ENCODE peak calls at places on chromosomes 11 and 22, in nine cellular contexts. A, K, T, M, D, C, F, H and O are unnamed samples.

GRCh38 chr11:107276057-107276456 is 181.6 kb downstream of the CWF19L2 start:
- DNase-seq in A (no peak), K (no peak), T (no peak), M (no peak), D (no peak), C (no peak), F (peak; percentile 12), H (no peak), O (no peak)

GRCh38 chr11:57566035-57566504 is 1.4 kb downstream of the UBE2L6 start:
- DNase-seq in A (peak; percentile 74), K (no peak), T (no peak), M (no peak), D (no peak), C (peak; percentile 65), F (peak; percentile 48), H (peak; percentile 38), O (no peak)

GRCh38 chr11:77069336-77069968 is 2.7 kb downstream of the CAPN5 start:
- DNase-seq in A (no peak), K (no peak), T (peak; percentile 4), M (no peak), D (no peak), C (no peak), F (no peak), H (no peak), O (no peak)

GRCh38 chr11:47335733-47336132 is 16.8 kb downstream of the MYBPC3 start:
- DNase-seq in A (no peak), K (no peak), T (no peak), M (no peak), D (no peak), C (no peak), F (no peak), H (no peak), O (no peak)

GRCh38 chr11:97537407-97538150 is 1147.8 kb downstream of the JRKL start:
- DNase-seq in A (no peak), K (no peak), T (no peak), M (no peak), D (no peak), C (no peak), F (no peak), H (no peak), O (no peak)

GRCh38 chr11:74327076-74327475 is 15.6 kb upstream of the P4HA3 start:
- DNase-seq in A (no peak), K (no peak), T (no peak), M (no peak), D (no peak), C (no peak), F (no peak), H (no peak), O (no peak)

GRCh38 chr11:69427337-69427736 is 54.1 kb upstream of the LINC01488 start:
- DNase-seq in A (no peak), K (no peak), T (no peak), M (peak; percentile 1), D (no peak), C (no peak), F (no peak), H (no peak), O (no peak)

GRCh38 chr22:25759825-25760231 is 17.8 kb downstream of the MYO18B start:
- DNase-seq in A (no peak), K (no peak), T (no peak), M (peak; percentile 30), D (no peak), C (peak; percentile 95), F (peak; percentile 99), H (no peak), O (no peak)

GRCh38 chr11:124012697-124013096 is at the start of gene OR10G4:
- DNase-seq in A (no peak), K (no peak), T (no peak), M (no peak), D (no peak), C (no peak), F (no peak), H (no peak), O (no peak)

GRCh38 chr11:56917708-56918450 is 70.8 kb upstream of the OR5AK2 start:
- DNase-seq in A (no peak), K (no peak), T (no peak), M (no peak), D (peak; percentile 47), C (no peak), F (no peak), H (no peak), O (no peak)

GRCh38 chr11:64250875-64251721 is at the start of gene PLCB3:
- DNase-seq in A (peak; percentile 96), K (no peak), T (no peak), M (peak; percentile 63), D (no peak), C (peak; percentile 38), F (peak; percentile 38), H (no peak), O (no peak)

GRCh38 chr11:96309001-96309642 is 33.9 kb downstream of the MAML2 start:
- DNase-seq in A (no peak), K (no peak), T (no peak), M (no peak), D (no peak), C (no peak), F (peak; percentile 92), H (no peak), O (no peak)

GRCh38 chr22:31144223-31144622 is 3.9 kb upstream of the PLA2G3 start:
- DNase-seq in A (no peak), K (no peak), T (no peak), M (no peak), D (no peak), C (peak; percentile 23), F (peak; percentile 67), H (no peak), O (no peak)

GRCh38 chr11:11215058-11215815 is 137.8 kb downstream of the CSNK2A3 start:
- DNase-seq in A (no peak), K (no peak), T (no peak), M (no peak), D (peak; percentile 87), C (no peak), F (no peak), H (no peak), O (peak; percentile 51)

GRCh38 chr11:11213117-11213516 is 139.9 kb downstream of the CSNK2A3 start:
- DNase-seq in A (no peak), K (no peak), T (no peak), M (no peak), D (peak; percentile 60), C (no peak), F (no peak), H (no peak), O (no peak)

GRCh38 chr11:11218287-11218986 is 134.6 kb downstream of the CSNK2A3 start:
- DNase-seq in A (no peak), K (peak; percentile 39), T (no peak), M (peak; percentile 55), D (no peak), C (no peak), F (no peak), H (no peak), O (no peak)

GRCh38 chr11:11217555-11218286 is 135.3 kb downstream of the CSNK2A3 start:
- DNase-seq in A (no peak), K (no peak), T (no peak), M (no peak), D (no peak), C (no peak), F (no peak), H (no peak), O (no peak)

DNA sequence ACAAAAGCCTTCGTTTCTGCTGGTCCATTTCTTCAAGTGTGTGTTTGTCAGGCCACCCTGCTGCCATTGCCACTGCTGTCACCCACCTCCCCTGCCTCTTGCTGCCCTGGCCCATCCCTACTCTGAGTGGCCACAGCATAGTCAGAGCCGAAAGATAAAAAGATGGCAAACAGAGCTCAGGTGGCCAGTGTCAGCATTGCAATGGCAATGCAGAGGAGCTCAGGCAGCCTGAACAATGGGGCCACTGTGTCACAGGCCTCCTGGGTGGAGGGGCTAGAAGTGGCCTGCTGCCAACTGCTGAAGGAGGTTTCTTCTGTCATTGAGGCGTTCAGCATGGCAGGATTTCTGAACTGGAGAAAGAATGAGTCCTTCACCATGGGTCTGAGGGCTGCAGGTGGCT is 137.1 kb downstream of the CSNK2A3 start:
- DNase-seq in A (no peak), K (no peak), T (no peak), M (no peak), D (peak; percentile 83), C (no peak), F (no peak), H (no peak), O (no peak)
- TF ChIP-seq CTCF in A (no peak), K (no peak), T (no peak), M (no peak), D (no peak), C (no peak), F (no peak), H (no peak), O (no peak)

DNA sequence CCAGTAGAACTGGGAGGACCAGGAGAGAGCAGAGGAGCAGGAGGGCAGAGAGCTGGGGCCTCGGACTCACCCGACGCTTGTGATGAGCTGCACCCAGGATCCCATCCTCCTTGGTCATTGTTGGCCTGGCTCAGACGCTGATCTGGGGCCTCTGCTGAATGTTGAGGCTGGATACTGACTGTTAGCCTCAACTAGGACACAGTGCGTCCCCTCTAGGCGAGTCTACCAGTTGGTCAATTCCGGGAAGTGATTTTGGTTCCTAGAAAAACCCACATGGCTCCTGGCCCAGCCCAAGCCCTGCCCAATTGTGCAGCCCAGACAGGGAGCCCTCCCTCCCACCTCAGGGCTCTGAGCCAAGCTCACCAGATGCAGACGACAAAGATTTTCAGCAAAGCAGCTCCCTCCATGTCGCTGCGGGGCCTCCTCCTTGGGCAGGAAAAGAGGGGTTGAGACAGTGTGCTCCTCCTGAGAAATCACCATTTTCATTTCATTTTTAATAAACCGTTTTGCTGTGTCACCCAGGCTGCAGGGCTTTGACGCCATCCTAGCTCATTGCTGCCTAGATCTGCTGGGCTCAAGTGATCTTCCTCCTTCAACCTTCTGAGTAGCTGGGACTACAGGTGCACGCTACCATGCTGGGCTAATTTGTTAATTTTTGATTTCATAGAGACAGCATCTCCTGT is at the start of gene APOL4:
- DNase-seq in A (no peak), K (peak; percentile 42), T (no peak), M (peak; percentile 47), D (no peak), C (peak; percentile 52), F (peak; percentile 66), H (peak; percentile 75), O (no peak)
- TF ChIP-seq CTCF in A (no peak), K (no peak), T (no peak), M (no peak), D (no peak), C (no peak), F (no peak), H (no peak), O (no peak)

GRCh38 chr11:130548491-130548833 is 100.0 kb downstream of the ADAMTS15 start:
- DNase-seq in A (no peak), K (no peak), T (no peak), M (no peak), D (no peak), C (no peak), F (peak; percentile 39), H (no peak), O (no peak)
- TF ChIP-seq CTCF in A (no peak), K (no peak), T (no peak), M (no peak), D (no peak), C (no peak), F (no peak), H (no peak), O (no peak)

DNA sequence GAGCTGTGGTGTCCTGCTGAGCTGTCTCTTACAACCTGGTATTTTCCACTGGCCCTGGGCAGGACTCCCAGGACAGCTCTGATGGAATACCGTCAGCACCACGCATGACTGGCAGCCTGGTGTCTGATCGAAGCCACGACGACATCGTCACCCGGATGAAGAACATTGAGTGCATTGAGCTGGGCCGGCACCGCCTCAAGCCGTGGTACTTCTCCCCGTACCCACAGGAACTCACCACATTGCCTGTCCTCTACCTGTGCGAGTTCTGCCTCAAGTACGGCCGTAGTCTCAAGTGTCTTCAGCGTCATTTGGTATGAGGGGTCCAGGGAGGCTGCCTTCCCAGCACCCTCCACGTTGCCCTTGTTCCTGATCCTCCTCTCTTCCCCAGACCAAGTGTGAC is 2.4 kb downstream of the KAT5 start:
- DNase-seq in A (no peak), K (no peak), T (no peak), M (no peak), D (no peak), C (no peak), F (no peak), H (no peak), O (no peak)
- TF ChIP-seq CTCF in A (no peak), K (no peak), T (no peak), M (no peak), D (no peak), C (no peak), F (no peak), H (no peak), O (no peak)